ENCODE peak calls at places on chromosome 22, in eight cellular contexts. F, O, S, N, U, E, W and V are unnamed samples.

GRCh38 chr22:44665115-44665514 is 36.9 kb upstream of the PRR5 start:
- DNase-seq in E (no peak), W (no peak), N (peak), O (no peak), U (no peak), F (no peak), S (no peak), V (no peak)

GRCh38 chr22:37043828-37044538 is 7.6 kb upstream of the KCTD17 start:
- DNase-seq in W (peak), F (peak), N (no peak), E (peak), O (peak), U (no peak), S (peak), V (peak)

GRCh38 chr22:33332538-33332937 is 274.4 kb upstream of the SYN3 start:
- DNase-seq in E (no peak), S (no peak), F (peak), O (no peak), W (peak), U (no peak), N (no peak), V (peak)

GRCh38 chr22:50524664-50525103 is 714 bp downstream of the SCO2 start:
- DNase-seq in W (no peak), S (no peak), E (no peak), U (no peak), N (peak), O (no peak), F (no peak), V (peak)

GRCh38 chr22:23053051-23053707 is 17.1 kb upstream of the GNAZ start:
- DNase-seq in E (no peak), S (no peak), N (no peak), W (no peak), O (no peak), U (peak), F (no peak), V (no peak)

GRCh38 chr22:42967933-42968332 is 47.0 kb downstream of the PACSIN2 start:
- DNase-seq in S (no peak), W (peak), O (no peak), E (no peak), F (peak), N (peak), U (peak), V (peak)

GRCh38 chr22:24938741-24939341 is 7.7 kb downstream of the LHFPL7 start:
- DNase-seq in F (no peak), N (no peak), U (no peak), W (no peak), E (peak), O (peak), S (no peak), V (peak)

GRCh38 chr22:42957958-42958357 is 57.0 kb downstream of the PACSIN2 start:
- DNase-seq in W (no peak), N (no peak), S (no peak), U (no peak), E (no peak), F (no peak), O (no peak), V (no peak)

GRCh38 chr22:50314081-50314454 is 6.6 kb upstream of the PLXNB2 start:
- DNase-seq in W (no peak), F (no peak), S (no peak), O (no peak), U (no peak), E (no peak), N (no peak), V (peak)

GRCh38 chr22:18044548-18045271 is 20.3 kb upstream of the MICAL3 start:
- DNase-seq in S (no peak), E (no peak), N (no peak), W (peak), O (peak), U (no peak), F (peak), V (peak)

GRCh38 chr22:39952347-39952746 is 7.8 kb upstream of the TMA7B start:
- DNase-seq in O (no peak), N (no peak), W (no peak), U (no peak), F (no peak), E (no peak), S (no peak), V (no peak)

GRCh38 chr22:39949964-39950737 is 10.0 kb upstream of the TMA7B start:
- DNase-seq in W (no peak), S (no peak), E (no peak), F (no peak), O (no peak), U (no peak), N (no peak), V (no peak)

GRCh38 chr22:39954584-39955055 is 5.6 kb upstream of the TMA7B start:
- DNase-seq in U (no peak), F (no peak), S (no peak), W (no peak), N (no peak), E (no peak), O (peak), V (no peak)

GRCh38 chr22:39955675-39956074 is 4.5 kb upstream of the TMA7B start:
- DNase-seq in O (no peak), F (no peak), U (no peak), E (no peak), W (no peak), N (no peak), S (no peak), V (no peak)

GRCh38 chr22:39953101-39953500 is 7.1 kb upstream of the TMA7B start:
- DNase-seq in U (no peak), N (no peak), E (no peak), W (no peak), O (no peak), F (no peak), S (no peak), V (no peak)
- H3K4me3 ChIP-seq in U (no peak), N (no peak), E (no peak), W (no peak), O (no peak), F (no peak), S (no peak), V (no peak)

GRCh38 chr22:38051900-38052862 is 5.0 kb upstream of the PICK1 start:
- DNase-seq in E (peak), S (peak), O (peak), W (peak), N (peak), U (peak), F (peak), V (peak)
- H3K27ac ChIP-seq in E (no peak), S (no peak), O (peak), W (no peak), N (no peak), U (no peak), F (no peak), V (no peak)

GRCh38 chr22:40592352-40593113 is 44.0 kb downstream of the MRTFA start:
- DNase-seq in E (no peak), O (no peak), W (no peak), S (no peak), N (no peak), U (no peak), F (no peak), V (no peak)
- H3K4me3 ChIP-seq in E (no peak), O (no peak), W (no peak), S (no peak), N (no peak), U (no peak), F (no peak), V (no peak)

GRCh38 chr22:46290843-46291785 is 5.6 kb upstream of the GTSE1 start:
- DNase-seq in S (no peak), W (no peak), N (no peak), O (no peak), U (no peak), E (no peak), F (no peak), V (no peak)

GRCh38 chr22:46290121-46290842 is 6.4 kb upstream of the GTSE1 start:
- DNase-seq in F (no peak), U (no peak), E (no peak), N (no peak), O (no peak), W (no peak), S (no peak), V (no peak)

GRCh38 chr22:46288846-46289243 is 7.8 kb upstream of the GTSE1 start:
- DNase-seq in F (no peak), S (no peak), W (no peak), N (no peak), O (no peak), E (no peak), U (no peak), V (no peak)

GRCh38 chr22:46287873-46288751 is 8.6 kb upstream of the GTSE1 start:
- DNase-seq in N (peak), E (no peak), S (no peak), F (peak), U (no peak), O (no peak), W (peak), V (no peak)

GRCh38 chr22:46289244-46289891 is 7.3 kb upstream of the GTSE1 start:
- DNase-seq in W (no peak), E (no peak), N (no peak), U (no peak), S (no peak), F (peak), O (no peak), V (no peak)
- H3K27ac ChIP-seq in W (no peak), E (no peak), N (no peak), U (peak), S (no peak), F (no peak), O (no peak), V (no peak)

DNA sequence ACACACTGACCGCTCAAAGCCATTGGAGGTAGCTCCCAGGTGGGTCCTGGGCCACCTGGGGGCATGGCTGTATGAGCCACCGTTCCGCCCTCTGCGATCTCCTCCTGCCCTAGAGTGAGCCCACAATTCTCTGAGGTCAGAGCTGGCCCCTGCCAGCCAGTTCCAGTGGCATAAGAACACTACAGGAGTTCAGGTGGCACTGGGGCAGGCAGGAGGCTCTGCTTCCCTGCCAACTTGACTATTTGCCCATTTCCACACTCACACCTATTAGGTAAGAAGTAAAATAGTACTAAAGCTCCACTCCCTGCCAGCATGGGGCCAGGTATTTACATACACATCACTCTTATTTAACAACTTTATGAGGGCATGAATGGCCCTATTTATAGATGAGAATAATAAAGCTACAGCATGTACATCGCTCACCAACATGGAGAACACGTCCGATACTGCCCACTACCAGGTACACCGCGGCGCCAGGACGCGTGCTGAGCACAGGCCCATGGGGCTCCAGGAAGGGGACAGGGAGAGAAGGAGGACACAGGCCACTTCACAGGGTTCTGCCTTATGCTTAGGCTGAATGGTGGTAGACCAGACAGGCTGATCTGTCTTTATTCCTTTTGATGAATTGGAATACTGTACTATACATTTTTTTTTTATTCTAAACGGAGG is 26.2 kb downstream of the PISD start:
- DNase-seq in N (no peak), F (no peak), U (no peak), S (no peak), E (peak), O (no peak), W (peak), V (no peak)
- H3K4me3 ChIP-seq in N (no peak), F (no peak), U (no peak), S (no peak), E (no peak), O (no peak), W (no peak), V (no peak)

GRCh38 chr22:30327864-30328345 is 1.2 kb upstream of the TBC1D10A start:
- DNase-seq in N (no peak), O (no peak), S (peak), F (no peak), E (peak), W (no peak), U (no peak), V (no peak)

GRCh38 chr22:30325065-30325720 is 1.5 kb downstream of the TBC1D10A start:
- DNase-seq in O (peak), S (no peak), N (peak), F (no peak), E (peak), U (peak), W (peak), V (peak)

GRCh38 chr22:30325724-30326703 is 727 bp downstream of the TBC1D10A start:
- DNase-seq in U (no peak), S (no peak), W (peak), E (peak), F (peak), N (peak), O (no peak), V (peak)

GRCh38 chr22:30326704-30327362 is at the start of gene TBC1D10A:
- DNase-seq in E (peak), F (peak), U (peak), S (peak), N (peak), W (peak), O (peak), V (peak)

DNA sequence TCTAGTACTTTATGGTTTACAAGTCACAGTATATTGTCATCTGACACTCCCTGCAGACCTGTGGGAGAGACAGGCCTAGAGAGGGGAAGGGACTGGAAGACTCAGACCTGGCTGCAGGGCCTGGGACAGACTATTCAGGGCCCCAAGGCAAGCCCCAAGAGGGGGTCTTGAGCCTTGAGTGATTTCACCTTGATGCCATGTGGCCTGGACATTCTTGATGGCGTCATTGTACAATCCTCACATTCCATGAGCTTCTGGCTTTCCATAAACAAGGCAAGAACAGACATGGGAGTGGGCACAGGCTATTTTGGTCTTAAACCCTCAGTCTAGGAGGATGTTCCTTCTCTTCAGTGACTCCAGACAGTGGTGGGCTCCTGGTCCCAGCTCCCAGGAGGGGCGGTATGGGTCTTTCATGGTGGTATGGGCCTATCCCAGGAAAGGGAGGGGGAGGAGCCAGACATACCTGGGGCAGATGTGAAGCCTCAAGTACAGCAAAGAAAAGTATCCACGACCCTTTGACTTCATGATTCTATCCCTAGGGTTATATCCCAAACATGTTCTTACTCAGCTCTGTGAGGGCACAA is 1.8 kb upstream of the TBC1D10A start:
- DNase-seq in U (no peak), F (no peak), E (no peak), W (no peak), N (no peak), S (no peak), O (no peak), V (no peak)
- H3K27ac ChIP-seq in U (no peak), F (no peak), E (peak), W (no peak), N (no peak), S (peak), O (no peak), V (no peak)

DNA sequence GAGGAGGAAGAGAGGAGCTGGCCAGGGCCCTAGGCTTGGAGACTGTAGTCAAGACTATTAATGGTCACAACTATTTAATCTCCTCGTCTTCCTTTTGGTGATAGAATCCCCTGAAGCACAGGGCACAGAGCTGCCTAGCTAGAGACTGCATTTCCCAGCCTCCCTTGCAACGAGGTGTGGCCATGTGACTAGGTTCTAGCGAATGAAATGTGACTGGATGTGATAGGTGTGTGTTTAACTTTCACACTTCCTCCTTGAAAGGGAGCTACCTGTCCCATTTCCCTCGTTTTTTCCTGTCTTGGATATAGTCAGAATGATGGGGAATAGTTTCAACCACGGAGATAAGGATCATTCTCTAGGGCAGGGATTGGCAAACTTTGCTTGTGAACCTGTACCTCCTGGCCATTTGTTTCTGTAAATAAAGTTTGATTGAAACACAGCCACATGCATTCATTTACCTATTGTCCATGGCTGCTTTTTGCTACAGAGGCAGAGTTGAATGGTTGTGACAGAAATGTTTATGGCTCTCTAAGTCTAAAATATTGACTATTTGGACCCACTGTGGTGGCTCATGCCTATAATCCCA is 313.5 kb downstream of the MIAT start:
- DNase-seq in U (no peak), N (no peak), E (no peak), W (no peak), F (no peak), S (peak), O (no peak), V (no peak)
- H3K4me3 ChIP-seq in U (no peak), N (no peak), E (no peak), W (no peak), F (no peak), S (no peak), O (no peak), V (no peak)

DNA sequence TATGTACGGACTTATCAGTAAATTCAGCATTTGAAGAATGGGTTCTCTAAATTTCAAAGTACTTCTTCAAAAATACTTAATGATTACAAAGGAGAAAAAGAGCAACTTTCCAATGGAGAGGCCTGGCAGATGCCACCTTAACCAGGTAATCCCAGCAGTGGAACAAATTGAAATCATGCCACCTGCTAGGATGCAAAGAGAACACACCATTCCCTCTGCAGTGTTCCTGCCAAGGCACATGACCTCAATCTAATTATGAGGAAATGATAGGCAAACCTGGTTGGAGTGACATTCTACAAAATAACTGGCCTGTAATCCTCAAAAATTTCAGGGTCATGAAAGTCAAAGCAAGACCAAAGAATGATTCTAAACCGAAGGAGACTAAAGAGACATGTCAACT is 21.5 kb downstream of the TNRC6B start:
- DNase-seq in W (no peak), S (no peak), O (no peak), F (no peak), N (no peak), U (no peak), E (no peak), V (no peak)
- H3K27ac ChIP-seq in W (no peak), S (no peak), O (no peak), F (no peak), N (no peak), U (no peak), E (no peak), V (no peak)